ENCODE peak calls at places on chromosomes 1 and 21, in four cellular contexts. C, V, R and P are unnamed samples.

GRCh38 chr1:246934777-246935176 is 3.0 kb upstream of the AHCTF1 start:
- DNase-seq in C (no peak), V (no peak), R (no peak), P (no peak)

GRCh38 chr1:106755682-106756406 is 300.6 kb upstream of the PRMT6 start:
- DNase-seq in C (no peak), V (peak), R (no peak), P (no peak)

GRCh38 chr1:68229927-68230812 is 2.2 kb downstream of the WLS start:
- DNase-seq in C (no peak), V (peak), R (peak), P (no peak)

GRCh38 chr1:215842905-215843304 is 275.8 kb downstream of the KCTD3 start:
- DNase-seq in C (no peak), V (peak), R (no peak), P (no peak)

GRCh38 chr1:185045793-185046441 is 559 bp downstream of the RNF2 start:
- DNase-seq in C (no peak), V (peak), R (peak), P (peak)

GRCh38 chr1:92887465-92887864 is 55.6 kb downstream of the RPL5 start:
- DNase-seq in C (no peak), V (no peak), R (no peak), P (no peak)

GRCh38 chr1:43348809-43349593 is 9.8 kb upstream of the CDC20 start:
- DNase-seq in C (peak), V (peak), R (peak), P (no peak)

GRCh38 chr1:116766616-116767469 is 12.6 kb downstream of the CD2 start:
- DNase-seq in C (no peak), V (no peak), R (no peak), P (no peak)

GRCh38 chr1:41480204-41481108 is 4.0 kb downstream of the EDN2 start:
- DNase-seq in C (no peak), V (no peak), R (no peak), P (no peak)

GRCh38 chr1:201662646-201663045 is 123.7 kb downstream of the NAV1 start:
- DNase-seq in C (no peak), V (no peak), R (no peak), P (no peak)

GRCh38 chr1:114671011-114671938 is 1.4 kb upstream of the DENND2C start:
- DNase-seq in C (no peak), V (peak), R (no peak), P (peak)
- TF ChIP-seq CTCF in C (peak), V (peak), R (no peak), P (peak)

GRCh38 chr1:38141483-38141882 is 94.9 kb upstream of the POU3F1 start:
- DNase-seq in C (no peak), V (no peak), R (no peak), P (no peak)

GRCh38 chr1:38140025-38140487 is 93.5 kb upstream of the POU3F1 start:
- DNase-seq in C (no peak), V (no peak), R (peak), P (no peak)

GRCh38 chr1:38135621-38136414 is 89.2 kb upstream of the POU3F1 start:
- DNase-seq in C (no peak), V (no peak), R (no peak), P (no peak)

GRCh38 chr1:38137164-38137563 is 90.6 kb upstream of the POU3F1 start:
- DNase-seq in C (no peak), V (no peak), R (no peak), P (peak)

DNA sequence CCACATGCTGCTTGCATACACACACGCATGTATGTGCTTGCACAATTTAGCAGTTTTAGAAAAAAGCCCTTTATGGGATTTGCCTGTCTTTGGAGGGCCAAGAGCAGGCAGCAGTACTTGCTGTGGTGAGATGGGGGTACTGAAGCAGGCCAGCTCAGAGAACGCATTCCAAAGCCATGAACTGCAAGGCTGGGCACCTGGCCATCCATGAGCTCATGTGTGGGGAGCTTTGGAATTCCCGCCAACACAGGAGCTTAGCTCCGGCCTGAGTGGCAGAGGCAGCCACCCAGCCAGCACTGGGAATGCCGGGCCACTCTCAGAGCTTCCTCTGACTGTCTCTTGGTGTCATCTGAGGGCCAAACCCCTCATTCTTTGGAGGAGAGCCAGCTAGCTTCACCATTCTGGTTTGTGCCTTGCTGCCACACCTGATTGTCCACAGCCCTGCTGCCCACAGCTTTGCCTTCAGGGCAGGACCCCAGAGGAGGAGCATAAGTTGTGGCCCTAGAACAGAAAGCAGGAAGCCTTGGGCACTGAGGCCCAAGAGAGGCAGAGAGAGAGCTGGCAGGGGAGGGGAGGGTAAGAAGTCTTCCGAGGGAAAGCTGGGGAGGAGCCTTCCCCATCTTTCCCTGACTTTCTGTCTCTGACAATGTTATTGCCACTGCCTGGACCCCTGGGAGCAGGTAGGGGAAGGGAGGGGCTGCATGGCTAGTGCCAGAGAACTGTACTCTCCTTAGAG is 92.1 kb upstream of the POU3F1 start:
- DNase-seq in C (peak), V (peak), R (no peak), P (peak)
- TF ChIP-seq CTCF in C (no peak), V (peak), R (no peak), P (no peak)

GRCh38 chr21:29940993-29941392 is 1.2 kb upstream of the GRIK1 start:
- DNase-seq in C (no peak), V (no peak), R (no peak), P (no peak)

GRCh38 chr21:29942033-29942432 is 2.2 kb upstream of the GRIK1 start:
- DNase-seq in C (no peak), V (no peak), R (no peak), P (no peak)

GRCh38 chr21:29947119-29947518 is 7.3 kb upstream of the GRIK1 start:
- DNase-seq in C (no peak), V (no peak), R (peak), P (no peak)

GRCh38 chr21:29939859-29940245 is at the start of gene GRIK1:
- DNase-seq in C (no peak), V (no peak), R (peak), P (no peak)

GRCh38 chr21:29943885-29944284 is 4.1 kb upstream of the GRIK1 start:
- DNase-seq in C (no peak), V (no peak), R (peak), P (no peak)
- TF ChIP-seq CTCF in C (peak), V (no peak), R (peak), P (no peak)

GRCh38 chr1:26608895-26609294 is 79.3 kb downstream of the RPS6KA1 start:
- DNase-seq in C (no peak), V (no peak), R (no peak), P (no peak)
- TF ChIP-seq CTCF in C (peak), V (no peak), R (no peak), P (peak)

DNA sequence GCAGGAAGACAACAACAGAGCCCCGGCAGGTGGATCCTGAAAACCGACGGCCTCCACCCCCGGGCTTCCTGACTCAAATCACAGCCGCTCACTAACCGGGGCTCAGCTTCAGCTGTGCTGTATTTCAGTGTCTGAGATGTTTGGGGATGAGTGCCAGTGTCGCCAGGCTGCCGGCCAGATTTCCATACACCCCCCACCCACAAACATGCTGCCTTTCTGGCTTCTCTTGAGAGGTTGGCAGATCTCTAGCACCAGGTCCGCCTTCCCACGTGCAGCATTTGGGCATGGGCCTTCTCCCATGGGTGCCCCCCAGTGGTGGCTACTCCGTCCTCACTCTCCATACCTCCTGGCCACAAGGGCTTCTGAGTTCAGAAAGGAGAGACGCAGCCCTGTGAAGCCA is 34.8 kb downstream of the KCNAB2 start:
- DNase-seq in C (no peak), V (no peak), R (no peak), P (no peak)
- TF ChIP-seq CTCF in C (no peak), V (no peak), R (peak), P (no peak)

GRCh38 chr1:12604986-12605385 is 13.0 kb downstream of the DHRS3 start:
- DNase-seq in C (no peak), V (no peak), R (no peak), P (no peak)

GRCh38 chr1:12608311-12608957 is 9.6 kb downstream of the DHRS3 start:
- DNase-seq in C (no peak), V (peak), R (no peak), P (no peak)

GRCh38 chr1:12613180-12613579 is 4.8 kb downstream of the DHRS3 start:
- DNase-seq in C (no peak), V (no peak), R (no peak), P (no peak)

GRCh38 chr1:12610305-12610935 is 7.6 kb downstream of the DHRS3 start:
- DNase-seq in C (no peak), V (no peak), R (no peak), P (no peak)

DNA sequence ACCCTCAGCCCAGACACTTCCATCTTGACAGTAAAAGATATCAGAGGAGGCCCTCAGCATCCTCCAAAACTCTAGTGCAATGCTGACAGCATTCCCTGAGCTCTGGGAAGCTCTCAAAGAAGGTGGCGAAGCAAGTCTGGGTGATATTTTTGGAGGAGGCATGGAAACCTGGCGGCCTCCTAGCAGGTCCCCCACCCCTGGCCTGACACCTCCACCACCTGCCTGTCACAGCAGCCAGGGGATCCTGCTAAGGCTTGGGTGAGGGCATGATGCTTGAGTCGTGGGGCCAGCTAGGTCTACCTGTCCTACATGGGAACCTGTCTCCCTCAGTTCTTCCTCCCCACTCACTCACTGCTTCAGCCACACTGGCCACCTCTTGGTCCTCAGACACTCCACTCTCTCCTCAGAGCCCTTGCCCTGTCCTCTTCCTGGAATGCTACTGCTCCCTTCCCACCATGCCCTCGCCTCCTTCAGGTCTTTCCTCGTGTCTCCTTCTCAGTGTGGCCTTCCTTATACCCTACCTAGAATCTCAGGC is 8.5 kb downstream of the DHRS3 start:
- DNase-seq in C (no peak), V (no peak), R (no peak), P (no peak)
- TF ChIP-seq CTCF in C (no peak), V (no peak), R (no peak), P (no peak)